ENCODE peak calls at places on chromosomes 7 and 10, in five cellular contexts. W is GM12878, Q is HCT116, K is K562, C is SK-N-SH. G is an unnamed sample.

GRCh38 chr7:108503112-108504026 is 22.6 kb downstream of the PNPLA8 start:
- DNase-seq in W (peak), C (no peak), K (no peak), Q (no peak), G (no peak)

GRCh38 chr10:16835223-16835622 is 18.0 kb upstream of the RSU1 start:
- DNase-seq in Q (no peak), C (no peak), K (no peak), W (no peak), G (no peak)

GRCh38 chr7:156079156-156079555 is 266.9 kb upstream of the SHH start:
- DNase-seq in W (no peak), Q (no peak), K (no peak), C (no peak), G (no peak)

GRCh38 chr10:100895346-100895745 is 17.4 kb upstream of the SLF2 start:
- DNase-seq in K (no peak), W (no peak), Q (no peak), C (no peak), G (no peak)

GRCh38 chr7:112160130-112160770 is 45.9 kb downstream of the DOCK4 start:
- DNase-seq in C (peak), K (no peak), W (no peak), Q (no peak), G (no peak)

GRCh38 chr10:14074062-14074884 is 256.5 kb downstream of the FRMD4A start:
- DNase-seq in K (no peak), Q (peak), W (no peak), C (peak), G (peak)

GRCh38 chr7:90834771-90835170 is 238.7 kb downstream of the CDK14 start:
- DNase-seq in K (no peak), Q (no peak), C (no peak), W (no peak), G (no peak)

GRCh38 chr7:6274743-6275142 is 2.3 kb upstream of the CYTH3 start:
- DNase-seq in K (no peak), W (no peak), C (no peak), Q (no peak), G (no peak)

GRCh38 chr7:112147752-112148435 is 58.3 kb downstream of the DOCK4 start:
- DNase-seq in W (no peak), K (no peak), C (peak), Q (no peak), G (no peak)

GRCh38 chr7:99104631-99105030 is 39.3 kb downstream of the SMURF1 start:
- DNase-seq in C (no peak), Q (no peak), K (no peak), W (no peak), G (no peak)

GRCh38 chr10:123886292-123886691 is 5.3 kb downstream of the CPXM2 start:
- DNase-seq in W (no peak), K (no peak), Q (no peak), C (no peak), G (no peak)

GRCh38 chr10:625335-625699 is 64.2 kb downstream of the DIP2C start:
- DNase-seq in K (no peak), Q (no peak), W (no peak), C (peak), G (no peak)

GRCh38 chr7:90720970-90721768 is 125.0 kb downstream of the CDK14 start:
- DNase-seq in C (no peak), Q (no peak), K (no peak), W (no peak), G (no peak)

GRCh38 chr7:79308176-79308575 is 145.3 kb downstream of the MAGI2 start:
- DNase-seq in Q (peak), K (no peak), C (no peak), W (no peak), G (no peak)

GRCh38 chr10:68047088-68047487 is 28.0 kb downstream of the HERC4 start:
- DNase-seq in W (no peak), Q (no peak), K (no peak), C (no peak), G (no peak)

GRCh38 chr10:77533887-77534278 is 103.7 kb downstream of the KCNMA1 start:
- DNase-seq in Q (no peak), W (no peak), C (peak), K (no peak), G (peak)

GRCh38 chr10:89466599-89467035 is 52.2 kb downstream of the IFIT5 start:
- DNase-seq in C (peak), W (no peak), K (no peak), Q (peak), G (peak)

GRCh38 chr10:87093461-87094372 is 926 bp downstream of the GLUD1 start:
- DNase-seq in K (peak), C (peak), W (no peak), Q (no peak), G (peak)

GRCh38 chr7:23469150-23469960 is 936 bp downstream of the IGF2BP3 start:
- DNase-seq in Q (no peak), C (peak), W (no peak), K (peak), G (no peak)

GRCh38 chr7:31368620-31369019 is 28.1 kb upstream of the NEUROD6 start:
- DNase-seq in W (no peak), K (no peak), Q (no peak), C (no peak), G (no peak)

GRCh38 chr7:33145174-33145573 is 15.8 kb downstream of the BBS9 start:
- DNase-seq in C (no peak), Q (no peak), K (no peak), W (no peak), G (no peak)

GRCh38 chr7:21883069-21883468 is 62.6 kb downstream of the CDCA7L start:
- DNase-seq in Q (no peak), W (no peak), C (no peak), K (no peak), G (no peak)

GRCh38 chr7:2776353-2776752 is 67.8 kb downstream of the GNA12 start:
- DNase-seq in K (no peak), W (no peak), Q (no peak), C (no peak), G (no peak)

GRCh38 chr10:132283604-132284382 is 24.0 kb downstream of the STK32C start:
- DNase-seq in K (no peak), W (no peak), Q (no peak), C (no peak), G (no peak)

GRCh38 chr10:100535715-100536353 is at the start of gene HIF1AN:
- DNase-seq in C (peak), W (peak), K (peak), Q (peak), G (peak)

GRCh38 chr10:24703700-24704099 is 20.0 kb downstream of the ARHGAP21 start:
- DNase-seq in C (no peak), Q (no peak), W (no peak), K (no peak), G (no peak)
- TF ChIP-seq JUND in C (no peak), Q (no peak), W (no peak), K (no peak), G (no peak)

GRCh38 chr7:68691261-68692216 is 906.7 kb upstream of the AUTS2 start:
- DNase-seq in C (no peak), Q (no peak), W (no peak), K (no peak), G (no peak)
- TF ChIP-seq JUND in C (peak), Q (no peak), W (no peak), K (no peak), G (no peak)

DNA sequence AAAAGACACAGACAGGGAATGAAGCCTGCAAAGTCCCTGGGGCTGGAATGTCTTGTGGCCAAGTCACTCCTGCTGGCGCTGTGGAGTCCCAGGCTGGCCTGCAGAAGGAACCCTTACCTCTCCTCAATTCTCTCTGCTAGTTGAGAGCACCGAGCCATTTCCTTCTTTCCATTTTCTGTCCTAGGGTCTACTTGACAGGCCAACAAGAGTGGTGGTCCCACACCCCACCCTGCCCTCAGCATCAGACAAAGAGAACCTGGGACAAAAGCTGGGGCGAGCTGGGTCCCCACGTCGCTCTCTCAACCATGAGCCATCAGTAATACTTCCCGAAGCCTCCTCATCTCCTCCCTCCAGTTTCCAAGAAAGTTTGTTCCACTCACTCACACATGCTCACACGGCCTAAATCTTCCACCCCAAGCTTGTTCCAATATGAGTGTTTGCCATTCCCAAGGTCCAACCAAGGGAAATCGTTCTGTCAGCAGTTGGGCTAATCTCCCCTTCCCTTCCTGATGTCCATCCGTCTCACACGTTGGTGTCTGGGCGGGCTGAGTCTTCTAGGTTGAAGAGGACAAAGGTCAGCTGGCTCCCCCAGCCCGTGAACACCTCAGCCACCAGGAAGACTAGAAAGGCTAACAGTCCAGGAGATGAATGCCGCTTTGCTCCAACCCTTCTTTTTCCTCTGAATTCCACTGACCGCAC is 44.3 kb downstream of the CLEC2L start:
- DNase-seq in C (no peak), W (no peak), Q (no peak), K (no peak), G (no peak)
- TF ChIP-seq JUND in C (no peak), W (no peak), Q (no peak), K (no peak), G (no peak)

DNA sequence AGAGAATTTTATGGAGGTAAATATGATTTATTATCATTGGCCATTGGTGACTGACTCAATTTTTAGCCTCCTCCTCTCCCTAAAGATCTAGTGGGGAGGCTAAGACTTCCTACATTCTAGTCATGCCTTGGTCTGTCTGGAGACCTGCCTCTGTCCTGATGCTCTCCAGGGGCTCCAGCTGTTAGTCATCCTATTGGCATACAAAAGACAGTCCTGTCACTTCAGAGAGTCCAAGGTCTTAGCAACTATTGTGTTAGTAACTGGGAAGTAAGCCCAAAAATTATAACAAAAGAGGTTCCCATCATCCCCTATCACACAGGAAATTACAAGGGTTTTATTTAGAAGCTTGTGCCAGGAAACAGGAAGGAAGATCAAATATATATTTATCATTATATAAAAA is 400.6 kb upstream of the VSTM2A start:
- DNase-seq in W (no peak), Q (no peak), C (no peak), K (no peak), G (no peak)
- TF ChIP-seq JUND in W (no peak), Q (no peak), C (no peak), K (no peak), G (no peak)

G was measured in T47D.